ENCODE peak calls at places on chromosomes 6 and 20, in eight cellular contexts. One of them, this sample, is unnamed.

GRCh38 chr20:58577871-58578615 is 62.8 kb upstream of the APCDD1L start:
- DNase-seq in A549: no peak
- DNase-seq in cardiac muscle cell: no peak
- DNase-seq in IMR-90: no peak
- DNase-seq in CD8-positive, alpha-beta T cell: no peak
- DNase-seq in endothelial cell of umbilical vein: no peak
- DNase-seq in uterus: no peak
- DNase-seq in heart right ventricle: no peak
- DNase-seq in this sample: no peak

GRCh38 chr6:132820629-132821381 is 6.4 kb downstream of the RPS12 start:
- DNase-seq in A549: no peak
- DNase-seq in cardiac muscle cell: no peak
- DNase-seq in IMR-90: peak
- DNase-seq in CD8-positive, alpha-beta T cell: no peak
- DNase-seq in endothelial cell of umbilical vein: peak
- DNase-seq in uterus: no peak
- DNase-seq in heart right ventricle: no peak
- DNase-seq in this sample: no peak

GRCh38 chr20:63697357-63697867 is 960 bp downstream of the TNFRSF6B start:
- DNase-seq in A549: no peak
- DNase-seq in cardiac muscle cell: no peak
- DNase-seq in IMR-90: no peak
- DNase-seq in CD8-positive, alpha-beta T cell: no peak
- DNase-seq in endothelial cell of umbilical vein: no peak
- DNase-seq in uterus: peak
- DNase-seq in heart right ventricle: peak
- DNase-seq in this sample: no peak

GRCh38 chr6:25508051-25508450 is 144.0 kb upstream of the SCGN start:
- DNase-seq in A549: no peak
- DNase-seq in cardiac muscle cell: no peak
- DNase-seq in IMR-90: no peak
- DNase-seq in CD8-positive, alpha-beta T cell: no peak
- DNase-seq in endothelial cell of umbilical vein: no peak
- DNase-seq in uterus: no peak
- DNase-seq in heart right ventricle: no peak
- DNase-seq in this sample: no peak

GRCh38 chr6:148689168-148689567 is 57.7 kb upstream of the UST start:
- DNase-seq in A549: no peak
- DNase-seq in cardiac muscle cell: no peak
- DNase-seq in IMR-90: peak
- DNase-seq in CD8-positive, alpha-beta T cell: no peak
- DNase-seq in endothelial cell of umbilical vein: no peak
- DNase-seq in uterus: no peak
- DNase-seq in heart right ventricle: no peak
- DNase-seq in this sample: no peak

GRCh38 chr20:48613926-48614325 is 213.9 kb downstream of the PREX1 start:
- DNase-seq in A549: no peak
- DNase-seq in cardiac muscle cell: no peak
- DNase-seq in IMR-90: no peak
- DNase-seq in CD8-positive, alpha-beta T cell: no peak
- DNase-seq in endothelial cell of umbilical vein: no peak
- DNase-seq in uterus: no peak
- DNase-seq in heart right ventricle: no peak
- DNase-seq in this sample: no peak

GRCh38 chr20:43731469-43731868 is 4.7 kb upstream of the GTSF1L start:
- DNase-seq in A549: no peak
- DNase-seq in cardiac muscle cell: no peak
- DNase-seq in IMR-90: peak
- DNase-seq in CD8-positive, alpha-beta T cell: no peak
- DNase-seq in endothelial cell of umbilical vein: no peak
- DNase-seq in uterus: no peak
- DNase-seq in heart right ventricle: no peak
- DNase-seq in this sample: peak

GRCh38 chr6:84258268-84258667 is 30.8 kb upstream of the CEP162 start:
- DNase-seq in A549: no peak
- DNase-seq in cardiac muscle cell: peak
- DNase-seq in IMR-90: no peak
- DNase-seq in CD8-positive, alpha-beta T cell: no peak
- DNase-seq in endothelial cell of umbilical vein: no peak
- DNase-seq in uterus: no peak
- DNase-seq in heart right ventricle: no peak
- DNase-seq in this sample: no peak

GRCh38 chr6:134464690-134465411 is 146.9 kb upstream of the SGK1 start:
- DNase-seq in A549: peak
- DNase-seq in cardiac muscle cell: no peak
- DNase-seq in IMR-90: peak
- DNase-seq in CD8-positive, alpha-beta T cell: no peak
- DNase-seq in endothelial cell of umbilical vein: no peak
- DNase-seq in uterus: no peak
- DNase-seq in heart right ventricle: no peak
- DNase-seq in this sample: peak

GRCh38 chr6:148273962-148274752 is 68.5 kb upstream of the SASH1 start:
- DNase-seq in A549: no peak
- DNase-seq in cardiac muscle cell: no peak
- DNase-seq in IMR-90: peak
- DNase-seq in CD8-positive, alpha-beta T cell: no peak
- DNase-seq in endothelial cell of umbilical vein: no peak
- DNase-seq in uterus: no peak
- DNase-seq in heart right ventricle: no peak
- DNase-seq in this sample: no peak

GRCh38 chr20:4522310-4522709 is 199.4 kb upstream of the PRND start:
- DNase-seq in A549: no peak
- DNase-seq in cardiac muscle cell: no peak
- DNase-seq in IMR-90: no peak
- DNase-seq in CD8-positive, alpha-beta T cell: no peak
- DNase-seq in endothelial cell of umbilical vein: no peak
- DNase-seq in uterus: no peak
- DNase-seq in heart right ventricle: no peak
- DNase-seq in this sample: no peak

GRCh38 chr6:154406869-154407268 is 50.3 kb upstream of the IPCEF1 start:
- DNase-seq in A549: no peak
- DNase-seq in cardiac muscle cell: no peak
- DNase-seq in IMR-90: no peak
- DNase-seq in CD8-positive, alpha-beta T cell: no peak
- DNase-seq in endothelial cell of umbilical vein: no peak
- DNase-seq in uterus: no peak
- DNase-seq in heart right ventricle: no peak
- DNase-seq in this sample: no peak

GRCh38 chr20:20664795-20665194 is 47.6 kb downstream of the RALGAPA2 start:
- DNase-seq in A549: peak
- DNase-seq in cardiac muscle cell: peak
- DNase-seq in IMR-90: no peak
- DNase-seq in CD8-positive, alpha-beta T cell: no peak
- DNase-seq in endothelial cell of umbilical vein: peak
- DNase-seq in uterus: no peak
- DNase-seq in heart right ventricle: no peak
- DNase-seq in this sample: peak

GRCh38 chr6:105985098-105985815 is 100.9 kb upstream of the PRDM1 start:
- DNase-seq in A549: no peak
- DNase-seq in cardiac muscle cell: no peak
- DNase-seq in IMR-90: no peak
- DNase-seq in CD8-positive, alpha-beta T cell: no peak
- DNase-seq in endothelial cell of umbilical vein: no peak
- DNase-seq in uterus: no peak
- DNase-seq in heart right ventricle: peak
- DNase-seq in this sample: no peak

GRCh38 chr20:25571817-25572216 is 13.5 kb downstream of the NINL start:
- DNase-seq in A549: no peak
- DNase-seq in cardiac muscle cell: no peak
- DNase-seq in IMR-90: no peak
- DNase-seq in CD8-positive, alpha-beta T cell: no peak
- DNase-seq in endothelial cell of umbilical vein: no peak
- DNase-seq in uterus: no peak
- DNase-seq in heart right ventricle: no peak
- DNase-seq in this sample: no peak

GRCh38 chr20:39398656-39399055 is 436.5 kb downstream of the DHX35 start:
- DNase-seq in A549: no peak
- DNase-seq in cardiac muscle cell: no peak
- DNase-seq in IMR-90: no peak
- DNase-seq in CD8-positive, alpha-beta T cell: no peak
- DNase-seq in endothelial cell of umbilical vein: no peak
- DNase-seq in uterus: no peak
- DNase-seq in heart right ventricle: no peak
- DNase-seq in this sample: no peak

GRCh38 chr6:79947191-79948173 is at the start of gene ELOVL4:
- DNase-seq in A549: peak
- DNase-seq in cardiac muscle cell: peak
- DNase-seq in IMR-90: peak
- DNase-seq in CD8-positive, alpha-beta T cell: peak
- DNase-seq in endothelial cell of umbilical vein: peak
- DNase-seq in uterus: peak
- DNase-seq in heart right ventricle: peak
- DNase-seq in this sample: peak

GRCh38 chr6:79949235-79949634 is 1.9 kb upstream of the ELOVL4 start:
- DNase-seq in A549: peak
- DNase-seq in cardiac muscle cell: peak
- DNase-seq in IMR-90: peak
- DNase-seq in CD8-positive, alpha-beta T cell: peak
- DNase-seq in endothelial cell of umbilical vein: peak
- DNase-seq in uterus: no peak
- DNase-seq in heart right ventricle: no peak
- DNase-seq in this sample: peak

GRCh38 chr6:79943133-79943532 is 4.2 kb downstream of the ELOVL4 start:
- DNase-seq in A549: no peak
- DNase-seq in cardiac muscle cell: no peak
- DNase-seq in IMR-90: no peak
- DNase-seq in CD8-positive, alpha-beta T cell: no peak
- DNase-seq in endothelial cell of umbilical vein: no peak
- DNase-seq in uterus: no peak
- DNase-seq in heart right ventricle: no peak
- DNase-seq in this sample: no peak

GRCh38 chr6:79946773-79947190 is 571 bp downstream of the ELOVL4 start:
- DNase-seq in A549: peak
- DNase-seq in cardiac muscle cell: peak
- DNase-seq in IMR-90: peak
- DNase-seq in CD8-positive, alpha-beta T cell: no peak
- DNase-seq in endothelial cell of umbilical vein: no peak
- DNase-seq in uterus: peak
- DNase-seq in heart right ventricle: no peak
- DNase-seq in this sample: no peak

DNA sequence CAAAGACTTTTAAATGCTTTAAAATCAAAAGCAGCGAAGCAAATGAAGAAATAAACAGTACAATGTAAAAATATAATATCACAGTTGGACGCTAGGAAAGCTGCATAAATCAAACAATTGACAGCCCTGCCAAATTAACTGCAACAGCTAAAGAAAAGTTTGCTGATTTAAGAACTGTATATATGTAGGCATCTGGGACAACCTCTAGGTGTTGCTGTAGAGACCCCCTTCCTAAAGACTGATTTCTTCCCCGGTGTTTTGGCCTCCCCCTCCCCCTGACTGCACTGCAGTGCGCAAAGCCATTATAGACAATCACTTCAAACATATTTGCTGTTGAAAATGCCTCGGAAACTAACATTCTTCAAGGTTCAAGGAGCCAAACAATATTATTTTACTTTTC is 1.1 kb downstream of the ELOVL4 start:
- DNase-seq in A549: peak
- DNase-seq in cardiac muscle cell: peak
- DNase-seq in IMR-90: peak
- DNase-seq in CD8-positive, alpha-beta T cell: no peak
- DNase-seq in endothelial cell of umbilical vein: no peak
- DNase-seq in uterus: no peak
- DNase-seq in heart right ventricle: no peak
- DNase-seq in this sample: no peak
- H3K4me3 ChIP-seq in A549: peak
- H3K4me3 ChIP-seq in cardiac muscle cell: peak
- H3K4me3 ChIP-seq in IMR-90: peak
- H3K4me3 ChIP-seq in CD8-positive, alpha-beta T cell: peak
- H3K4me3 ChIP-seq in endothelial cell of umbilical vein: peak
- H3K4me3 ChIP-seq in uterus: peak
- H3K4me3 ChIP-seq in heart right ventricle: peak
- H3K4me3 ChIP-seq in this sample: peak

DNA sequence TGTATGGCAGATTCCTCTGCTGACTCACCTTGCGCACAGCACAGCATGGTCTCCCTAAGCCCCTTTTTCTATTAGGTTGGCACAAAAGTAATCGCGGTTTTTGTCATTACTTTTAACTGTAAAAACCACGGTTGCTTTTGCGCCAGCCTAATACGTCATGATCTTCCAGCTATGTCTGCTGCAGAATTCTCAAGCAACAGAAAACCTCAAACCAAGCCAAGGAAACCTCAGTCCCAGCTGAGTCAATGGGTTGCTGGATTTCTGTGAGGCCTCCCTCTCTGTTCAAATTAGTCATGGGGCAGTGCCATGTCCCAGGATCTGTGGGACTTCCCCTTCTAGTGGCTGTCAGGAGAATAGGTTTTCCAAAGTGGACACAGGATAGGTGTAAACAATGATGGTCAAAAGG is 15.7 kb upstream of the ENPP1 start:
- DNase-seq in A549: no peak
- DNase-seq in cardiac muscle cell: no peak
- DNase-seq in IMR-90: peak
- DNase-seq in CD8-positive, alpha-beta T cell: no peak
- DNase-seq in endothelial cell of umbilical vein: no peak
- DNase-seq in uterus: no peak
- DNase-seq in heart right ventricle: no peak
- DNase-seq in this sample: peak
- TF ChIP-seq CTCF in A549: no peak
- TF ChIP-seq CTCF in cardiac muscle cell: no peak
- TF ChIP-seq CTCF in IMR-90: no peak
- TF ChIP-seq CTCF in CD8-positive, alpha-beta T cell: no peak
- TF ChIP-seq CTCF in endothelial cell of umbilical vein: no peak
- TF ChIP-seq CTCF in uterus: no peak
- TF ChIP-seq CTCF in heart right ventricle: no peak
- TF ChIP-seq CTCF in this sample: peak

GRCh38 chr6:157240059-157240959 is 83.0 kb downstream of the TMEM242 start:
- DNase-seq in A549: no peak
- DNase-seq in cardiac muscle cell: no peak
- DNase-seq in IMR-90: peak
- DNase-seq in CD8-positive, alpha-beta T cell: no peak
- DNase-seq in endothelial cell of umbilical vein: no peak
- DNase-seq in uterus: peak
- DNase-seq in heart right ventricle: no peak
- DNase-seq in this sample: no peak
- H3K4me3 ChIP-seq in A549: no peak
- H3K4me3 ChIP-seq in cardiac muscle cell: no peak
- H3K4me3 ChIP-seq in IMR-90: peak
- H3K4me3 ChIP-seq in CD8-positive, alpha-beta T cell: no peak
- H3K4me3 ChIP-seq in endothelial cell of umbilical vein: no peak
- H3K4me3 ChIP-seq in uterus: peak
- H3K4me3 ChIP-seq in heart right ventricle: no peak
- H3K4me3 ChIP-seq in this sample: peak

DNA sequence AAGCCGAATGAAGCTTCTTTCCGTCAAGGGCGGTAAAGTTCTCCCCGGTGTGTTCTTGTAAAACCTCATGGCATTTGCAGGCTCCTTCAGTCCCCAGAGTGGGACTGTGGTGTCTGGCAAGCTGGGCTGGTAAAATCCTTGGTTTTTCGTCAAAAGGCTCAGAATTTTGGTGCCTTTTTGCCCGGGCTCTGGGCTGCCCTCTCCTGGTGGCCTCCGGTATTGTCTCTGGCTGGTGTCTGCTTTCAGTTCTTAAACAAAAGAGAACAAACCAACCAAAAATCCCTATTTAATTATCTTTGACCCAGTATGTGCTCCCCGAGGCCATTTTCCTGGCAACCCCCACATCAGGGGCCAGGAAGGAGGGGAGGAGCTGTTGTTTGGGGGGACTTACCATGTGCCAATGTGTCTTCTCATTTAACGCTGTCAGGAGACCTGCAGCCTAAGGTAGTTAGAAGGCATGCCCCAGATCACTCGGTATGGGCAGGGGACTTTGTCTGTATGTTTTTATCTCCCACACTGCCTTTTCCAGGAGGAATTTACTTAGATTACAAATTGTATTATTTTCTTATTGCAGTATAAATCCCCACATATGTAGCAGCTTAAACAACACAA is 11.1 kb downstream of the CDH4 start:
- DNase-seq in A549: no peak
- DNase-seq in cardiac muscle cell: no peak
- DNase-seq in IMR-90: peak
- DNase-seq in CD8-positive, alpha-beta T cell: peak
- DNase-seq in endothelial cell of umbilical vein: no peak
- DNase-seq in uterus: no peak
- DNase-seq in heart right ventricle: no peak
- DNase-seq in this sample: no peak
- TF ChIP-seq CTCF in A549: peak
- TF ChIP-seq CTCF in cardiac muscle cell: peak
- TF ChIP-seq CTCF in IMR-90: peak
- TF ChIP-seq CTCF in CD8-positive, alpha-beta T cell: peak
- TF ChIP-seq CTCF in endothelial cell of umbilical vein: peak
- TF ChIP-seq CTCF in uterus: no peak
- TF ChIP-seq CTCF in heart right ventricle: peak
- TF ChIP-seq CTCF in this sample: peak